ENCODE peak calls at places on chromosomes 1 and 21, in nine cellular contexts. T is CD4-positive, alpha-beta T cell; J is occipital lobe; Q is dorsolateral prefrontal cortex; K is T-helper 9 cell; S is activated CD4-positive, alpha-beta T cell treated with anti-CD3 and anti-CD28 coated beads, Interleukin-2, amount 50 U/mL, for 4 hours; D is CD8-positive, alpha-beta memory T cell; Z is SW480; F is cerebellar cortex. A is an unnamed sample.
A peak's percentile ranks its signal among the peaks of the same experiment; 100 is the strongest.

GRCh38 chr1:15627343-15627988 is 10.2 kb downstream of the DDI2 start:
- DNase-seq in J (no peak), F (no peak), T (no peak), D (no peak), Z (no peak), S (no peak), K (no peak), Q (no peak), A (no peak)

GRCh38 chr1:235503333-235504121 is 725 bp downstream of the B3GALNT2 start:
- DNase-seq in Z (peak; percentile 67), T (peak; percentile 7), D (peak; percentile 7), K (no peak), S (peak; percentile 5), J (peak; percentile 28), Q (no peak), F (peak; percentile 62), A (no peak)

GRCh38 chr1:208135354-208135753 is 108.8 kb downstream of the PLXNA2 start:
- DNase-seq in D (no peak), T (no peak), S (no peak), Q (no peak), K (no peak), J (no peak), F (no peak), Z (no peak), A (no peak)

GRCh38 chr1:178189814-178190213 is 95.9 kb downstream of the RASAL2 start:
- DNase-seq in S (no peak), D (no peak), Z (peak; percentile 40), J (no peak), K (no peak), Q (no peak), T (no peak), F (peak; percentile 21), A (no peak)

GRCh38 chr1:119611701-119612113 is 36.4 kb downstream of the ZNF697 start:
- DNase-seq in Z (peak; percentile 57), K (peak; percentile 13), D (no peak), Q (peak; percentile 67), J (peak; percentile 25), F (peak; percentile 54), T (peak; percentile 36), S (peak; percentile 11), A (peak; percentile 89)

GRCh38 chr1:113904292-113904673 is 316 bp downstream of the AP4B1 start:
- DNase-seq in S (peak; percentile 51), K (no peak), F (no peak), J (peak; percentile 79), T (peak; percentile 52), Q (no peak), Z (peak; percentile 65), D (no peak), A (no peak)

GRCh38 chr1:248807067-248807737 is 18.5 kb downstream of the SH3BP5L start:
- DNase-seq in K (peak; percentile 43), T (peak; percentile 47), F (peak; percentile 49), Z (peak; percentile 42), S (peak; percentile 34), D (peak; percentile 12), J (no peak), Q (peak; percentile 66), A (no peak)

GRCh38 chr1:119141020-119141424 is 569 bp upstream of the WARS2 start:
- DNase-seq in J (no peak), K (peak; percentile 8), Z (peak; percentile 2), D (no peak), S (peak; percentile 23), T (peak; percentile 29), F (peak; percentile 33), Q (no peak), A (no peak)

GRCh38 chr1:114901739-114902255 is 47.1 kb downstream of the SYCP1 start:
- DNase-seq in D (no peak), S (no peak), K (no peak), J (no peak), T (no peak), F (no peak), Q (no peak), Z (no peak), A (no peak)

GRCh38 chr21:44711327-44712202 is at the start of gene TSPEAR:
- DNase-seq in S (no peak), Q (peak; percentile 35), D (no peak), F (no peak), T (no peak), K (no peak), Z (peak; percentile 65), J (no peak), A (peak; percentile 15)

GRCh38 chr21:46454634-46455390 is 3.9 kb upstream of the DIP2A start:
- DNase-seq in J (no peak), Q (no peak), S (no peak), D (no peak), F (no peak), Z (no peak), K (no peak), T (no peak), A (no peak)

GRCh38 chr1:63157085-63157484 is 165.3 kb upstream of the FOXD3 start:
- DNase-seq in D (no peak), T (no peak), Z (no peak), F (no peak), J (no peak), Q (no peak), K (no peak), S (no peak), A (no peak)

GRCh38 chr1:235866913-235867850 is 476 bp upstream of the LYST start:
- DNase-seq in D (peak; percentile 99), K (peak; percentile 95), T (peak; percentile 98), J (peak; percentile 96), Q (peak; percentile 95), S (peak; percentile 95), F (peak; percentile 95), Z (peak; percentile 87), A (peak; percentile 87)

GRCh38 chr1:27269276-27269675 is 34.8 kb downstream of the WDTC1 start:
- DNase-seq in S (no peak), T (no peak), F (no peak), K (no peak), Z (no peak), J (no peak), Q (no peak), D (no peak), A (no peak)

GRCh38 chr1:996851-997727 is 2.8 kb downstream of the HES4 start:
- DNase-seq in D (no peak), S (no peak), T (no peak), Z (peak; percentile 21), Q (no peak), J (no peak), F (no peak), K (no peak), A (no peak)

GRCh38 chr1:11168731-11169130 is 20.4 kb upstream of the ANGPTL7 start:
- DNase-seq in F (no peak), D (no peak), S (no peak), J (no peak), K (no peak), T (no peak), Q (no peak), Z (no peak), A (no peak)

GRCh38 chr1:19505694-19506457 is 20.5 kb upstream of the CAPZB start:
- DNase-seq in T (no peak), S (no peak), Z (no peak), D (no peak), F (no peak), J (no peak), Q (no peak), K (no peak), A (no peak)

GRCh38 chr1:125066385-125066784 is 3881.6 kb downstream of the SRGAP2C start:
- DNase-seq in T (no peak), K (no peak), Z (no peak), D (no peak), J (no peak), F (no peak), Q (peak; percentile 41), S (no peak), A (no peak)

GRCh38 chr1:231776006-231776707 is 149.6 kb downstream of the DISC1 start:
- DNase-seq in K (no peak), Q (no peak), T (no peak), D (no peak), F (no peak), S (no peak), J (no peak), Z (no peak), A (no peak)

GRCh38 chr1:177659259-177659658 is 310.6 kb downstream of the SEC16B start:
- DNase-seq in Q (no peak), S (no peak), K (no peak), Z (no peak), T (no peak), F (no peak), J (no peak), D (no peak), A (no peak)

GRCh38 chr1:215475719-215476525 is 91.2 kb upstream of the KCTD3 start:
- DNase-seq in Q (no peak), Z (no peak), T (no peak), S (no peak), J (no peak), D (no peak), F (no peak), K (no peak), A (no peak)

GRCh38 chr1:235397733-235398132 is 30.5 kb downstream of the TBCE start:
- DNase-seq in D (no peak), Q (no peak), Z (no peak), J (no peak), F (no peak), K (no peak), S (no peak), T (no peak), A (no peak)

GRCh38 chr21:40165671-40166070 is 298.4 kb downstream of the PCP4 start:
- DNase-seq in J (no peak), T (no peak), D (no peak), Z (no peak), Q (no peak), K (no peak), S (no peak), F (no peak), A (no peak)

GRCh38 chr1:79190074-79190473 is 183.5 kb upstream of the ADGRL4 start:
- DNase-seq in S (no peak), J (no peak), Z (no peak), F (no peak), T (no peak), K (no peak), D (no peak), Q (no peak), A (no peak)

A was measured in omental fat pad.